ENCODE peak calls at places on chromosomes 1 and 21, in nine cellular contexts. R, W, Y, G, I, C, K, X and P are unnamed samples.

GRCh38 chr21:36188081-36188681 is 31.6 kb downstream of the DOP1B start:
- DNase-seq in C (no peak), X (peak; percentile 83), K (peak; percentile 78), Y (no peak), W (peak; percentile 24), G (no peak), I (no peak), R (no peak), P (no peak)

GRCh38 chr1:193033610-193034009 is 25.6 kb downstream of the UCHL5 start:
- DNase-seq in Y (no peak), I (no peak), G (no peak), R (no peak), K (no peak), C (no peak), X (no peak), W (no peak), P (no peak)

GRCh38 chr21:33789697-33790096 is 125.9 kb downstream of the ATP5PO start:
- DNase-seq in K (no peak), W (no peak), G (no peak), R (no peak), C (no peak), I (peak; percentile 45), Y (no peak), X (no peak), P (no peak)

GRCh38 chr1:63135801-63136200 is 186.6 kb upstream of the FOXD3 start:
- DNase-seq in X (no peak), C (no peak), G (no peak), Y (no peak), R (no peak), I (no peak), K (no peak), W (no peak), P (no peak)

GRCh38 chr1:169427081-169427611 is at the start of gene CCDC181:
- DNase-seq in C (peak; percentile 7), I (peak; percentile 77), R (peak; percentile 41), K (peak; percentile 34), W (no peak), G (peak; percentile 3), Y (no peak), X (peak; percentile 71), P (no peak)

GRCh38 chr21:18417361-18417760 is 13.8 kb upstream of the TMPRSS15 start:
- DNase-seq in K (no peak), I (no peak), R (no peak), G (no peak), X (no peak), W (no peak), C (no peak), Y (no peak), P (no peak)

GRCh38 chr1:109488696-109489095 is 5.0 kb downstream of the ATXN7L2 start:
- DNase-seq in G (no peak), Y (no peak), X (no peak), W (no peak), K (no peak), C (no peak), I (no peak), R (no peak), P (no peak)

GRCh38 chr1:55286851-55287602 is 71.9 kb upstream of the USP24 start:
- DNase-seq in Y (no peak), W (no peak), X (no peak), C (no peak), R (no peak), K (no peak), I (peak; percentile 55), G (no peak), P (no peak)

GRCh38 chr1:204296431-204296988 is 63.2 kb downstream of the PLEKHA6 start:
- DNase-seq in I (peak; percentile 87), C (no peak), X (peak; percentile 43), W (no peak), Y (no peak), R (peak; percentile 65), K (no peak), G (peak; percentile 81), P (no peak)

GRCh38 chr1:178727014-178727895 is 2.2 kb downstream of the RALGPS2 start:
- DNase-seq in I (peak; percentile 15), Y (no peak), K (no peak), W (no peak), G (no peak), C (no peak), R (peak; percentile 14), X (no peak), P (no peak)

GRCh38 chr1:218425647-218426342 is 80.7 kb downstream of the TGFB2 start:
- DNase-seq in I (peak; percentile 87), R (peak; percentile 86), W (no peak), X (no peak), K (no peak), G (peak; percentile 27), Y (no peak), C (no peak), P (no peak)

GRCh38 chr1:15341634-15342375 is 67.9 kb upstream of the EFHD2 start:
- DNase-seq in K (no peak), X (no peak), Y (no peak), R (peak; percentile 77), W (no peak), G (peak; percentile 47), C (no peak), I (peak; percentile 72), P (no peak)

GRCh38 chr1:201715351-201715750 is 113.6 kb upstream of the IPO9 start:
- DNase-seq in K (no peak), Y (no peak), G (no peak), W (no peak), X (no peak), R (no peak), C (no peak), I (no peak), P (no peak)
- H3K4me3 ChIP-seq in K (no peak overlapping the region), Y (no peak overlapping the region), G (no peak overlapping the region), W (no peak overlapping the region), X (no peak overlapping the region), R (peak overlapping the region; percentile 26), C (no peak overlapping the region), I (no peak overlapping the region), P (peak overlapping the region; percentile 14)

GRCh38 chr1:114720492-114720891 is 3.9 kb upstream of the NRAS start:
- DNase-seq in W (no peak), C (no peak), X (no peak), I (no peak), G (no peak), K (no peak), R (no peak), Y (no peak), P (no peak)
- H3K27ac ChIP-seq in W (no peak overlapping the region), C (no peak overlapping the region), X (no peak overlapping the region), I (no peak overlapping the region), G (no peak overlapping the region), K (no peak overlapping the region), R (no peak overlapping the region), Y (no peak overlapping the region), P (no peak overlapping the region)

DNA sequence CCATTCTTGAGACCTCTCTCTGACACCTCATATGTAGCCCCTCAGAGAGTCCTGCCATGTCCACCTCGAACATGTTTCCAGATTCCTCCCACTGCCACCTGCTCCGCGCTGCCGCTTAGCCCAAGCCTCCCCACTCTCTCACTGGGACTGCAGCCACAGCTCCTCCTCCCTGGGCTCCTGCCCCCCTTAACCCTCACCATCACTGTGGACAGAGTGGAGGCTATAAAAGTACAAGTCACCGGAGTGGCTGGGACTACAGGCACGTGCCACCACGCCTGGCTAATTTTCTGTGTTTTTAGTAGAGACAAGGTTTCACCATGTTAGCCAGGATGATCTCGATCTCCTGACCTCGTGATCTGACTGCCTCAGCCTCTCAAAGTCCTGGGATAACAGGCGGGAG is 77.0 kb downstream of the VWA5B1 start:
- DNase-seq in Y (no peak), G (no peak), I (no peak), C (no peak), R (no peak), X (no peak), W (no peak), K (no peak), P (no peak)
- H3K27me3 ChIP-seq in Y (peaks cover 8% of the 10 kb centered on the region), G (peaks cover 62% of the 10 kb centered on the region), I (peaks cover 45% of the 10 kb centered on the region), C (peaks cover 83% of the 10 kb centered on the region), R (peaks cover 37% of the 10 kb centered on the region), X (peaks cover 60% of the 10 kb centered on the region), W (no peaks in the 10 kb centered on the region), K (peaks cover 95% of the 10 kb centered on the region), P (no peaks in the 10 kb centered on the region)

DNA sequence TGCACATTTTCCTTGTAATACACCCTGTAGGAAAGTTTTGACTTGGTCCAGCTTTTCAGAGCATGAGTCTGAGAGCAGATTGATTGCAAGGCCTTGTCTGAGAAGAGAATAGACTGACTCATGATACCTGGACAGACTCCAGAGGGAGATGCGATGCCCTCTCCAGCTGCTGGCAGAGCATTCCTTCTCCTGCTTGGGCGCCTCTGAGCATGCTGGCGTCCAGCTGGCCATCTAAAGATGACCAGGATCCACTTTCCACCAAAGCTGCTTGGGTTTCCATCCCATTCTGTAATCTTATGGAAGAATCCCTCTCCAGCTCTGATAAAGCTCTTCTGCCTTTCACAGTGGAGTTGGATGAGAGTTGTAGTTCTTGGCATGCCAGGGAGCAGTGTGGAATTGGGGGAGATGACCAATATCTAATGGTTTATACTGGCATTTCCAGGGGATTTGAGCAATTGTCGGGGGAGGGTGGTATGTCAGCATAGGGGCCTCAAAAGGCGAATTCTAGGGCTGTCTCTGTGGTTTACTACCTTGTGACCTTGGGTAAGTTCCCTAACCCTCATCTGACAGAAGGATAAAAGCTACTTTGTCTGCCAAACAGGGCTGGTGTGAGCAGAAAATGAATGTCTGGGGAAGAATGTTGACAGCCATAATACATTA is 19.5 kb downstream of the SZRD1 start:
- DNase-seq in W (no peak), X (peak; percentile 58), R (peak; percentile 94), G (peak; percentile 44), I (peak; percentile 84), C (no peak), K (no peak), Y (no peak), P (no peak)
- H3K4me3 ChIP-seq in W (peak overlapping the region; percentile 34), X (no peak overlapping the region), R (peak overlapping the region; percentile 67), G (peak overlapping the region; percentile 52), I (peak overlapping the region; percentile 60), C (no peak overlapping the region), K (no peak overlapping the region), Y (no peak overlapping the region), P (peak overlapping the region; percentile 50)